ENCODE peak calls at places on chromosomes 16 and 17, in nine cellular contexts. S is GM12865, K is lung, U is GM06990, R is cardiac muscle cell, Z is B cell, H is lower leg skin, O is ovary, X is epithelial cell of esophagus. I is an unnamed sample.

GRCh38 chr17:61384384-61385090 is 15.1 kb upstream of the TBX2 start:
- DNase-seq in S (no peak), K (no peak), U (no peak), R (no peak), Z (no peak), H (no peak), O (no peak), X (no peak), I (no peak)

GRCh38 chr16:77856455-77857138 is 68.2 kb downstream of the VAT1L start:
- DNase-seq in S (no peak), K (no peak), U (no peak), R (no peak), Z (no peak), H (peak), O (no peak), X (no peak), I (no peak)

GRCh38 chr16:89370081-89370511 is 120.3 kb downstream of the ANKRD11 start:
- DNase-seq in S (no peak), K (no peak), U (no peak), R (no peak), Z (no peak), H (no peak), O (no peak), X (peak), I (no peak)

GRCh38 chr17:59641799-59642484 is 22.2 kb downstream of the CLTC start:
- DNase-seq in S (peak), K (no peak), U (peak), R (no peak), Z (peak), H (no peak), O (no peak), X (no peak), I (no peak)

GRCh38 chr16:88593489-88593888 is 23.3 kb downstream of the ZC3H18 start:
- DNase-seq in S (no peak), K (no peak), U (no peak), R (no peak), Z (no peak), H (no peak), O (no peak), X (no peak), I (no peak)

GRCh38 chr17:28272166-28272565 is 46.8 kb upstream of the TMEM97 start:
- DNase-seq in S (no peak), K (no peak), U (no peak), R (no peak), Z (no peak), H (no peak), O (no peak), X (no peak), I (no peak)

GRCh38 chr16:29877266-29877961 is 14.4 kb upstream of the CDIPT start:
- DNase-seq in S (peak), K (peak), U (peak), R (peak), Z (peak), H (no peak), O (no peak), X (peak), I (no peak)

GRCh38 chr17:79147791-79148506 is 73.3 kb downstream of the ENGASE start:
- DNase-seq in S (no peak), K (no peak), U (no peak), R (no peak), Z (no peak), H (no peak), O (no peak), X (no peak), I (no peak)

GRCh38 chr16:64065523-64065922 is 1056.3 kb downstream of the CDH11 start:
- DNase-seq in S (no peak), K (no peak), U (no peak), R (no peak), Z (no peak), H (no peak), O (no peak), X (no peak), I (no peak)

GRCh38 chr17:16889088-16889465 is 82.8 kb downstream of the TNFRSF13B start:
- DNase-seq in S (no peak), K (no peak), U (no peak), R (no peak), Z (no peak), H (no peak), O (no peak), X (no peak), I (no peak)

GRCh38 chr17:67059372-67059771 is 15.0 kb downstream of the CACNG1 start:
- DNase-seq in S (no peak), K (peak), U (no peak), R (peak), Z (no peak), H (peak), O (no peak), X (no peak), I (no peak)

GRCh38 chr16:47492428-47493357 is 31.6 kb downstream of the PHKB start:
- DNase-seq in S (peak), K (peak), U (peak), R (peak), Z (peak), H (peak), O (peak), X (no peak), I (peak)

GRCh38 chr17:78532922-78533640 is 44.1 kb downstream of the DNAH17 start:
- DNase-seq in S (no peak), K (no peak), U (no peak), R (peak), Z (no peak), H (no peak), O (no peak), X (peak), I (no peak)

GRCh38 chr17:47427985-47428384 is 102.9 kb upstream of the NPEPPS start:
- DNase-seq in S (no peak), K (no peak), U (no peak), R (no peak), Z (no peak), H (no peak), O (no peak), X (no peak), I (no peak)

GRCh38 chr17:5610956-5611355 is 26.6 kb upstream of the NLRP1 start:
- DNase-seq in S (peak), K (no peak), U (no peak), R (no peak), Z (no peak), H (peak), O (no peak), X (no peak), I (no peak)

GRCh38 chr17:13426991-13427390 is 174.7 kb downstream of the HS3ST3A1 start:
- DNase-seq in S (no peak), K (no peak), U (no peak), R (no peak), Z (no peak), H (no peak), O (no peak), X (no peak), I (no peak)
- TF ChIP-seq CTCF in S (no peak), K (no peak), U (no peak), R (no peak), Z (no peak), H (no peak), O (no peak), X (no peak), I (no peak)

GRCh38 chr16:4666537-4667202 is 26.7 kb upstream of the NUDT16L1 start:
- DNase-seq in S (no peak), K (no peak), U (no peak), R (no peak), Z (no peak), H (no peak), O (no peak), X (no peak), I (no peak)
- TF ChIP-seq CTCF in S (no peak), K (no peak), U (no peak), R (no peak), Z (no peak), H (no peak), O (no peak), X (no peak), I (no peak)

GRCh38 chr17:45162022-45162687 is 480 bp downstream of the HEXIM2 start:
- DNase-seq in S (no peak), K (no peak), U (no peak), R (no peak), Z (peak), H (peak), O (peak), X (no peak), I (no peak)

GRCh38 chr17:45164734-45165269 is 3.1 kb downstream of the HEXIM2 start:
- DNase-seq in S (no peak), K (no peak), U (no peak), R (no peak), Z (no peak), H (no peak), O (no peak), X (no peak), I (no peak)

GRCh38 chr17:45156242-45156641 is 5.4 kb upstream of the HEXIM2 start:
- DNase-seq in S (no peak), K (no peak), U (no peak), R (no peak), Z (no peak), H (no peak), O (no peak), X (no peak), I (no peak)

GRCh38 chr17:45161288-45162021 is at the start of gene HEXIM2:
- DNase-seq in S (peak), K (peak), U (peak), R (peak), Z (peak), H (peak), O (peak), X (peak), I (peak)

GRCh38 chr17:45160505-45161287 is 979 bp upstream of the HEXIM2 start:
- DNase-seq in S (peak), K (peak), U (no peak), R (peak), Z (peak), H (peak), O (peak), X (peak), I (no peak)
- TF ChIP-seq CTCF in S (no peak), K (no peak), U (peak), R (no peak), Z (no peak), H (no peak), O (peak), X (no peak), I (peak)

DNA sequence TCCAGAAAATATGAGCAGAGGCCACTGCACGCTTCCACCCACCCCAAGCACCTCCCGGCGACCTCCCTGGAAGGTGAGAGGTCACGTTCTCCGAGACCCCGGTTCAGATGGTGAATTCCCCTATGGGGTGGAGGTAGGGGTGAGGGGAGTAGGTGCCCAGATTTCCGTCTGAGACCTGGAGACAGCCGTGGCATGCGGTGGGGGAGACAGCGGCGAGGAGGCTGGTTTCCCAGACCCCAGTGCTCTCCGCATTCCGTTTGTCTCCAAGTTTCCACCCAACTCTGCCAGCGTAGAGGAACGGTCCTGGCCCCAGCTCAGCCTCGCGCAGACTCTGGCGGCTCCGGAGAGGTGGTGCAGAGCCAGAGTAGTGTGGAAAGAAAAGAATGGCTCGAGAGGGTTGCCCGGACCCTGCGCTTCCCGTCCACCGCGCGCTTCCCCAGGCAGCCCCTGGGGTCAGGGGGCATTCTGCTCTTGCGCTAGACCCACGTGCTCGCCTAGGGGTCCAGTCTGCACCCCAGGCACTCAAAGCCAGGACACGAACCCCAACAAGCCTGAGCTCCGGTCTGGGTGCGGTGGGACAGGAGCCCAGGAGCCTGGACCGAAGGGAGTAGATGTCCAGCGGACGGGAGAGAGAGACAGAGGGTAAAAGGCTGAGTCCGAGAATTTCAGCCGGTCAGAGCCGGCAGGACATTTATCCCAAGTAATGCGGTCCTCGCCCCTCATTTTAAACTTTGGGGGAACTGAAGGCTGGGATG is 3.9 kb downstream of the PMP22 start:
- DNase-seq in S (no peak), K (no peak), U (no peak), R (peak), Z (no peak), H (peak), O (peak), X (no peak), I (no peak)
- TF ChIP-seq CTCF in S (no peak), K (no peak), U (no peak), R (no peak), Z (no peak), H (no peak), O (no peak), X (no peak), I (no peak)

GRCh38 chr16:5058476-5058875 is 7.3 kb downstream of the C16orf89 start:
- DNase-seq in S (no peak), K (no peak), U (no peak), R (peak), Z (no peak), H (no peak), O (no peak), X (no peak), I (no peak)

GRCh38 chr16:5059386-5060072 is 6.2 kb downstream of the C16orf89 start:
- DNase-seq in S (no peak), K (no peak), U (no peak), R (no peak), Z (no peak), H (no peak), O (no peak), X (no peak), I (no peak)

GRCh38 chr16:5054876-5055865 is 10.6 kb downstream of the C16orf89 start:
- DNase-seq in S (no peak), K (no peak), U (no peak), R (no peak), Z (no peak), H (no peak), O (no peak), X (no peak), I (no peak)

GRCh38 chr16:5060073-5060641 is 5.6 kb downstream of the C16orf89 start:
- DNase-seq in S (no peak), K (no peak), U (no peak), R (no peak), Z (no peak), H (no peak), O (no peak), X (no peak), I (no peak)

DNA sequence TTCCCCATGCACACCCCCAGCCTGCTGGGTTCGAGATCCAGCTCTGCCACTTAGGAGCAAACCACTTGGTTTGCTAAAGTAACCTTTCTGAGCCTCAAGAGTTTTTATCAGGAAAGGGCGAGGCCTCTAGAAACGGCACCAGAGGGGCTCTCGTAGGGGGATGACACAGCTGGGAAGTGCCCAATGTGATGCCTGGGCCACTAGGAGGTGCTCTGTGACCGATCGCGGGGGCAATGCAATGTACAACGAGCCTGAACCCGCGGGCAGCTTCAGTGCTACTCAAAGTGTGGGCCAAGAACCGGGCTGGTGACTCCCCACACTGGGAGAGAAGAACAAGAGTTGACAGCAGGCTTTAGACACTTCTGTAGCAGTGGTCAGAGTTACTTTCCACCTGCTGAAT is 9.4 kb downstream of the C16orf89 start:
- DNase-seq in S (peak), K (no peak), U (no peak), R (peak), Z (peak), H (no peak), O (no peak), X (peak), I (no peak)
- TF ChIP-seq CTCF in S (peak), K (no peak), U (peak), R (peak), Z (peak), H (no peak), O (no peak), X (peak), I (peak)

GRCh38 chr16:4380131-4381063 is 8.7 kb downstream of the VASN start:
- DNase-seq in S (no peak), K (no peak), U (no peak), R (no peak), Z (no peak), H (no peak), O (no peak), X (no peak), I (no peak)

GRCh38 chr16:4381935-4382794 is 10.5 kb downstream of the VASN start:
- DNase-seq in S (no peak), K (no peak), U (no peak), R (no peak), Z (no peak), H (no peak), O (no peak), X (no peak), I (no peak)

GRCh38 chr16:4382795-4383357 is 11.2 kb downstream of the VASN start:
- DNase-seq in S (no peak), K (no peak), U (no peak), R (no peak), Z (no peak), H (no peak), O (no peak), X (no peak), I (no peak)

GRCh38 chr16:4379001-4379688 is 7.5 kb downstream of the VASN start:
- DNase-seq in S (no peak), K (no peak), U (no peak), R (no peak), Z (no peak), H (no peak), O (no peak), X (no peak), I (no peak)

DNA sequence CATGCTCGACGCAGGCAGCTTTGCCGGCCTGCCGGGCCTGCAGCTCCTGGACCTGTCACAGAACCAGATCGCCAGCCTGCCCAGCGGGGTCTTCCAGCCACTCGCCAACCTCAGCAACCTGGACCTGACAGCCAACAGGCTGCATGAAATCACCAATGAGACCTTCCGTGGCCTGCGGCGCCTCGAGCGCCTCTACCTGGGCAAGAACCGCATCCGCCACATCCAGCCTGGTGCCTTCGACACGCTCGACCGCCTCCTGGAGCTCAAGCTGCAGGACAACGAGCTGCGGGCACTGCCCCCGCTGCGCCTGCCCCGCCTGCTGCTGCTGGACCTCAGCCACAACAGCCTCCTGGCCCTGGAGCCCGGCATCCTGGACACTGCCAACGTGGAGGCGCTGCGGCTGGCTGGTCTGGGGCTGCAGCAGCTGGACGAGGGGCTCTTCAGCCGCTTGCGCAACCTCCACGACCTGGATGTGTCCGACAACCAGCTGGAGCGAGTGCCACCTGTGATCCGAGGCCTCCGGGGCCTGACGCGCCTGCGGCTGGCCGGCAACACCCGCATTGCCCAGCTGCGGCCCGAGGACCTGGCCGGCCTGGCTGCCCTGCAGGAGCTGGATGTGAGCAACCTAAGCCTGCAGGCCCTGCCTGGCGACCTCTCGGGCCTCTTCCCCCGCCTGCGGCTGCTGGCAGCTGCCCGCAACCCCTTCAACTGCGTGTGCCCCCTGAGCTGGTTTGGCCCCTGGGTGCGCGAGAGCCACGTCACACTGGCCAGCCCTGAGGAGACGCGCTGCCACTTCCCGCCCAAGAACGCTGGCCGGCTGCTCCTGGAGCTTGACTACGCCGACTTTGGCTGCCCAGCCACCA is 9.7 kb downstream of the VASN start:
- DNase-seq in S (no peak), K (no peak), U (no peak), R (no peak), Z (no peak), H (no peak), O (no peak), X (no peak), I (no peak)
- TF ChIP-seq CTCF in S (no peak), K (no peak), U (no peak), R (no peak), Z (no peak), H (no peak), O (no peak), X (no peak), I (no peak)

I was measured in LNCaP clone FGC.